ENCODE peak calls at places on chromosome 13, in five cellular contexts. Y is lung; A is effector memory CD8-positive, alpha-beta T cell; O is testis; D is stimulated activated CD4-positive, alpha-beta T cell treated with anti-CD3 and anti-CD28 coated beads, Interleukin-4, amount 100 ng/mL, for 48 hours. C is an unnamed sample.

GRCh38 chr13:75637101-75637774 is 1.1 kb downstream of the LMO7 start:
- DNase-seq in A (no peak), D (no peak), Y (no peak), O (no peak), C (no peak)

GRCh38 chr13:98262307-98262706 is 85.2 kb upstream of the RNF113B start:
- DNase-seq in Y (no peak), O (no peak), A (no peak), D (no peak), C (peak; percentile 40)

GRCh38 chr13:39108746-39109145 is 70.5 kb downstream of the NHLRC3 start:
- DNase-seq in A (no peak), Y (no peak), O (no peak), D (no peak), C (no peak)

GRCh38 chr13:71169125-71169524 is 697.9 kb downstream of the DACH1 start:
- DNase-seq in D (no peak), Y (no peak), O (no peak), A (no peak), C (no peak)

GRCh38 chr13:79534596-79534995 is 53.6 kb downstream of the NDFIP2 start:
- DNase-seq in D (no peak), A (no peak), Y (no peak), O (no peak), C (no peak)

GRCh38 chr13:99419591-99420243 is 81.6 kb upstream of the TM9SF2 start:
- DNase-seq in A (no peak), O (no peak), Y (no peak), D (no peak), C (no peak)

GRCh38 chr13:51643882-51644281 is 59.6 kb downstream of the WDFY2 start:
- DNase-seq in A (no peak), D (no peak), Y (no peak), O (no peak), C (no peak)

GRCh38 chr13:21673592-21674270 is 2.9 kb downstream of the FGF9 start:
- DNase-seq in Y (no peak), D (no peak), O (peak; percentile 62), A (peak; percentile 33), C (peak; percentile 89)

GRCh38 chr13:77507931-77508776 is 27.4 kb upstream of the SCEL start:
- DNase-seq in A (no peak), D (no peak), Y (no peak), O (no peak), C (no peak)

GRCh38 chr13:73715114-73715909 is 418.9 kb downstream of the KLF12 start:
- DNase-seq in A (peak; percentile 56), D (no peak), O (no peak), Y (peak; percentile 33), C (peak; percentile 57)